ENCODE peak calls at places on chromosomes 12 and 14, in eight cellular contexts. B is fibroblast of pulmonary artery; F is activated T-helper 1 cell treated with anti-CD3 and anti-CD28 coated beads, Interleukin-12 subunit alpha, Interleukin-12 subunit beta, Interleukin-2, Interleukin-4 antibody, amounts not matched to agents 30 ng/mL and 10 ng/mL and 1 ng/mL, durations not matched to agents 14 hours and 24 hours and 36 hours; V is ecto neural progenitor cell; Y is GM23248; C is stimulated activated CD4-positive, alpha-beta T cell treated with anti-CD3 and anti-CD28 coated beads, Interleukin-1b, Interleukin-23, amount 100 ng/mL, for 48 hours; X is Kasumi-1; S is EL. I is an unnamed sample.

GRCh38 chr12:113000433-113000832 is 22.1 kb downstream of the OAS2 start:
- DNase-seq in V (no peak), Y (no peak), F (no peak), S (no peak), C (no peak), X (no peak), B (no peak), I (no peak)

GRCh38 chr12:14403711-14404164 is 38.3 kb downstream of the ATF7IP start:
- DNase-seq in V (no peak), Y (peak; percentile 77), C (no peak), S (peak; percentile 76), B (peak; percentile 89), X (peak; percentile 8), F (no peak), I (peak; percentile 56)

GRCh38 chr14:25953532-25954144 is 644.2 kb downstream of the NOVA1 start:
- DNase-seq in X (no peak), Y (peak; percentile 86), B (peak; percentile 81), S (no peak), F (no peak), C (no peak), V (no peak), I (no peak)

GRCh38 chr12:46657416-46658411 is 168.1 kb downstream of the SLC38A4 start:
- DNase-seq in X (no peak), Y (peak; percentile 75), F (no peak), V (no peak), S (peak; percentile 37), C (no peak), B (peak; percentile 26), I (peak; percentile 38)

GRCh38 chr14:33631021-33631420 is 319.9 kb downstream of the EGLN3 start:
- DNase-seq in V (no peak), X (no peak), F (no peak), C (no peak), Y (peak; percentile 58), S (no peak), B (no peak), I (no peak)

GRCh38 chr12:100474617-100475016 is 951 bp downstream of the NR1H4 start:
- DNase-seq in F (no peak), B (no peak), V (no peak), X (no peak), Y (no peak), C (no peak), S (no peak), I (no peak)

GRCh38 chr12:52874573-52875435 is 26.0 kb upstream of the KRT78 start:
- DNase-seq in C (no peak), F (no peak), V (no peak), Y (peak; percentile 65), S (peak; percentile 65), B (no peak), X (no peak), I (no peak)

GRCh38 chr12:53726946-53727309 is 324 bp downstream of the CALCOCO1 start:
- DNase-seq in V (no peak), F (no peak), X (no peak), S (peak; percentile 18), C (no peak), B (peak; percentile 44), Y (peak; percentile 52), I (no peak)

GRCh38 chr12:1575287-1575798 is 19.0 kb downstream of the FBXL14 start:
- DNase-seq in X (no peak), V (no peak), C (no peak), F (no peak), Y (peak; percentile 47), B (no peak), S (no peak), I (no peak)

GRCh38 chr14:53571990-53572389 is 384.6 kb downstream of the BMP4 start:
- DNase-seq in C (no peak), F (no peak), B (no peak), X (no peak), Y (no peak), V (no peak), S (no peak), I (no peak)

GRCh38 chr12:47272412-47273190 is 192.8 kb upstream of the AMIGO2 start:
- DNase-seq in B (peak; percentile 44), X (no peak), F (no peak), C (no peak), V (no peak), S (peak; percentile 22), Y (peak; percentile 56), I (no peak)

GRCh38 chr12:75884465-75884985 is 147.1 kb downstream of the PHLDA1 start:
- DNase-seq in Y (no peak), X (no peak), C (no peak), S (no peak), B (no peak), F (no peak), V (no peak), I (no peak)

GRCh38 chr14:102683399-102684275 is 91.2 kb downstream of the RCOR1 start:
- DNase-seq in B (no peak), F (no peak), S (no peak), C (no peak), V (no peak), X (no peak), Y (no peak), I (no peak)

GRCh38 chr12:106769078-106769477 is 5.4 kb upstream of the RIC8B start:
- DNase-seq in V (no peak), X (no peak), Y (peak; percentile 23), C (no peak), S (peak; percentile 66), F (no peak), B (peak; percentile 70), I (peak; percentile 14)

GRCh38 chr12:47818701-47819543 is 781 bp downstream of the HDAC7 start:
- DNase-seq in V (peak; percentile 91), F (peak; percentile 54), Y (peak; percentile 70), B (peak; percentile 36), X (no peak), S (peak; percentile 68), C (peak; percentile 49), I (peak; percentile 73)

GRCh38 chr12:67705394-67706370 is 57.1 kb downstream of the DYRK2 start:
- DNase-seq in C (no peak), S (peak; percentile 95), X (no peak), F (no peak), B (peak; percentile 64), V (no peak), Y (peak; percentile 67), I (peak; percentile 49)